ENCODE peak calls at places on chromosome 11, in four cellular contexts. One of them, this sample, is unnamed.

GRCh38 chr11:64850979-64851567 is 6.6 kb upstream of the CDC42BPG start:
- DNase-seq in activated CD4-positive, alpha-beta T cell treated with anti-CD3 and anti-CD28 coated beads for 24 hours: no peak
- DNase-seq in testis: no peak
- DNase-seq in ELR: peak
- DNase-seq in this sample: no peak

GRCh38 chr11:123616505-123617198 is 37.8 kb downstream of the SCN3B start:
- DNase-seq in ELR: no peak
- DNase-seq in testis: peak
- DNase-seq in activated CD4-positive, alpha-beta T cell treated with anti-CD3 and anti-CD28 coated beads for 24 hours: no peak
- DNase-seq in this sample: no peak

GRCh38 chr11:120881591-120881990 is 142.3 kb upstream of the TBCEL start:
- DNase-seq in ELR: no peak
- DNase-seq in activated CD4-positive, alpha-beta T cell treated with anti-CD3 and anti-CD28 coated beads for 24 hours: no peak
- DNase-seq in testis: no peak
- DNase-seq in this sample: no peak

GRCh38 chr11:123431619-123432018 is 1.6 kb downstream of the GRAMD1B start:
- DNase-seq in ELR: peak
- DNase-seq in testis: no peak
- DNase-seq in activated CD4-positive, alpha-beta T cell treated with anti-CD3 and anti-CD28 coated beads for 24 hours: no peak
- DNase-seq in this sample: no peak

GRCh38 chr11:129814244-129814992 is 1.2 kb upstream of the TMEM45B start:
- DNase-seq in ELR: no peak
- DNase-seq in activated CD4-positive, alpha-beta T cell treated with anti-CD3 and anti-CD28 coated beads for 24 hours: peak
- DNase-seq in testis: peak
- DNase-seq in this sample: no peak

GRCh38 chr11:131688056-131688693 is 317.8 kb downstream of the NTM start:
- DNase-seq in ELR: peak
- DNase-seq in testis: peak
- DNase-seq in activated CD4-positive, alpha-beta T cell treated with anti-CD3 and anti-CD28 coated beads for 24 hours: no peak
- DNase-seq in this sample: no peak

GRCh38 chr11:19474954-19475811 is 234.4 kb upstream of the E2F8 start:
- DNase-seq in ELR: no peak
- DNase-seq in activated CD4-positive, alpha-beta T cell treated with anti-CD3 and anti-CD28 coated beads for 24 hours: no peak
- DNase-seq in testis: no peak
- DNase-seq in this sample: no peak

GRCh38 chr11:65493367-65494176 is 5.3 kb upstream of the MALAT1 start:
- DNase-seq in testis: no peak
- DNase-seq in activated CD4-positive, alpha-beta T cell treated with anti-CD3 and anti-CD28 coated beads for 24 hours: no peak
- DNase-seq in ELR: peak
- DNase-seq in this sample: peak

GRCh38 chr11:92782806-92783205 is 186.6 kb upstream of the MTNR1B start:
- DNase-seq in testis: no peak
- DNase-seq in ELR: no peak
- DNase-seq in activated CD4-positive, alpha-beta T cell treated with anti-CD3 and anti-CD28 coated beads for 24 hours: no peak
- DNase-seq in this sample: no peak

GRCh38 chr11:57131080-57131790 is 50.5 kb upstream of the LRRC55 start:
- DNase-seq in ELR: peak
- DNase-seq in testis: peak
- DNase-seq in activated CD4-positive, alpha-beta T cell treated with anti-CD3 and anti-CD28 coated beads for 24 hours: no peak
- DNase-seq in this sample: no peak

GRCh38 chr11:72069787-72070251 is 10.5 kb downstream of the NUMA1 start:
- DNase-seq in activated CD4-positive, alpha-beta T cell treated with anti-CD3 and anti-CD28 coated beads for 24 hours: no peak
- DNase-seq in ELR: peak
- DNase-seq in testis: peak
- DNase-seq in this sample: no peak

GRCh38 chr11:66325140-66325754 is 8.4 kb upstream of the CD248 start:
- DNase-seq in activated CD4-positive, alpha-beta T cell treated with anti-CD3 and anti-CD28 coated beads for 24 hours: no peak
- DNase-seq in testis: no peak
- DNase-seq in ELR: no peak
- DNase-seq in this sample: no peak

GRCh38 chr11:32870676-32871075 is 21.9 kb upstream of the QSER1 start:
- DNase-seq in activated CD4-positive, alpha-beta T cell treated with anti-CD3 and anti-CD28 coated beads for 24 hours: no peak
- DNase-seq in ELR: peak
- DNase-seq in testis: no peak
- DNase-seq in this sample: no peak

GRCh38 chr11:842370-843002 is at the start of the genes POLR2L and TSPAN4:
- DNase-seq in testis: peak
- DNase-seq in ELR: peak
- DNase-seq in activated CD4-positive, alpha-beta T cell treated with anti-CD3 and anti-CD28 coated beads for 24 hours: peak
- DNase-seq in this sample: no peak

GRCh38 chr11:57150454-57150917 is 31.3 kb upstream of the LRRC55 start:
- DNase-seq in activated CD4-positive, alpha-beta T cell treated with anti-CD3 and anti-CD28 coated beads for 24 hours: no peak
- DNase-seq in testis: no peak
- DNase-seq in ELR: no peak
- DNase-seq in this sample: no peak

GRCh38 chr11:1736447-1736992 is 13.9 kb downstream of the IFITM10 start:
- DNase-seq in ELR: no peak
- DNase-seq in activated CD4-positive, alpha-beta T cell treated with anti-CD3 and anti-CD28 coated beads for 24 hours: no peak
- DNase-seq in testis: no peak
- DNase-seq in this sample: no peak

GRCh38 chr11:133541331-133542095 is 9.2 kb upstream of the OPCML start:
- DNase-seq in testis: no peak
- DNase-seq in activated CD4-positive, alpha-beta T cell treated with anti-CD3 and anti-CD28 coated beads for 24 hours: no peak
- DNase-seq in ELR: no peak
- DNase-seq in this sample: no peak

GRCh38 chr11:72792437-72793021 is 1.3 kb downstream of the STARD10 start:
- DNase-seq in ELR: no peak
- DNase-seq in testis: no peak
- DNase-seq in activated CD4-positive, alpha-beta T cell treated with anti-CD3 and anti-CD28 coated beads for 24 hours: no peak
- DNase-seq in this sample: no peak

GRCh38 chr11:50412832-50413231 is 380.2 kb downstream of the OR4C45 start:
- DNase-seq in ELR: no peak
- DNase-seq in testis: no peak
- DNase-seq in activated CD4-positive, alpha-beta T cell treated with anti-CD3 and anti-CD28 coated beads for 24 hours: no peak
- DNase-seq in this sample: no peak

GRCh38 chr11:84430661-84431060 is 1144.5 kb upstream of the CCDC90B start:
- DNase-seq in activated CD4-positive, alpha-beta T cell treated with anti-CD3 and anti-CD28 coated beads for 24 hours: no peak
- DNase-seq in ELR: no peak
- DNase-seq in testis: no peak
- DNase-seq in this sample: no peak

GRCh38 chr11:122440783-122441701 is 214.5 kb upstream of the UBASH3B start:
- DNase-seq in ELR: no peak
- DNase-seq in testis: peak
- DNase-seq in activated CD4-positive, alpha-beta T cell treated with anti-CD3 and anti-CD28 coated beads for 24 hours: no peak
- DNase-seq in this sample: no peak

GRCh38 chr11:10872097-10872496 is 14.2 kb upstream of the ZBED5 start:
- DNase-seq in testis: no peak
- DNase-seq in ELR: no peak
- DNase-seq in activated CD4-positive, alpha-beta T cell treated with anti-CD3 and anti-CD28 coated beads for 24 hours: no peak
- DNase-seq in this sample: no peak

GRCh38 chr11:96049426-96049825 is 125.5 kb upstream of the MTMR2 start:
- DNase-seq in activated CD4-positive, alpha-beta T cell treated with anti-CD3 and anti-CD28 coated beads for 24 hours: no peak
- DNase-seq in ELR: peak
- DNase-seq in testis: no peak
- DNase-seq in this sample: no peak

GRCh38 chr11:65522640-65523322 is 2.1 kb upstream of the SCYL1 start:
- DNase-seq in testis: no peak
- DNase-seq in activated CD4-positive, alpha-beta T cell treated with anti-CD3 and anti-CD28 coated beads for 24 hours: no peak
- DNase-seq in ELR: no peak
- DNase-seq in this sample: no peak

GRCh38 chr11:3150726-3151125 is 14.4 kb downstream of the OSBPL5 start:
- DNase-seq in testis: no peak
- DNase-seq in ELR: no peak
- DNase-seq in activated CD4-positive, alpha-beta T cell treated with anti-CD3 and anti-CD28 coated beads for 24 hours: no peak
- DNase-seq in this sample: no peak

GRCh38 chr11:69422645-69423044 is 58.8 kb upstream of the LINC01488 start:
- DNase-seq in activated CD4-positive, alpha-beta T cell treated with anti-CD3 and anti-CD28 coated beads for 24 hours: no peak
- DNase-seq in testis: no peak
- DNase-seq in ELR: no peak
- DNase-seq in this sample: no peak

GRCh38 chr11:1017269-1018005 is 19.1 kb downstream of the MUC6 start:
- DNase-seq in activated CD4-positive, alpha-beta T cell treated with anti-CD3 and anti-CD28 coated beads for 24 hours: no peak
- DNase-seq in testis: peak
- DNase-seq in ELR: peak
- DNase-seq in this sample: no peak

GRCh38 chr11:48090174-48090573 is 109.8 kb downstream of the PTPRJ start:
- DNase-seq in testis: no peak
- DNase-seq in activated CD4-positive, alpha-beta T cell treated with anti-CD3 and anti-CD28 coated beads for 24 hours: no peak
- DNase-seq in ELR: no peak
- DNase-seq in this sample: no peak

GRCh38 chr11:43573233-43573632 is 107.3 kb upstream of the HSD17B12 start:
- DNase-seq in activated CD4-positive, alpha-beta T cell treated with anti-CD3 and anti-CD28 coated beads for 24 hours: no peak
- DNase-seq in ELR: peak
- DNase-seq in testis: peak
- DNase-seq in this sample: no peak

GRCh38 chr11:125201525-125202121 is 37.1 kb downstream of the PKNOX2 start:
- DNase-seq in ELR: no peak
- DNase-seq in activated CD4-positive, alpha-beta T cell treated with anti-CD3 and anti-CD28 coated beads for 24 hours: no peak
- DNase-seq in testis: no peak
- DNase-seq in this sample: no peak

GRCh38 chr11:8080674-8081590 is at the start of gene TUB:
- DNase-seq in ELR: peak
- DNase-seq in testis: peak
- DNase-seq in activated CD4-positive, alpha-beta T cell treated with anti-CD3 and anti-CD28 coated beads for 24 hours: no peak
- DNase-seq in this sample: no peak

GRCh38 chr11:64898541-64898940 is 18.5 kb downstream of the ATG2A start:
- DNase-seq in testis: no peak
- DNase-seq in ELR: no peak
- DNase-seq in activated CD4-positive, alpha-beta T cell treated with anti-CD3 and anti-CD28 coated beads for 24 hours: no peak
- DNase-seq in this sample: no peak

GRCh38 chr11:6650980-6651379 is 4.6 kb downstream of the DCHS1 start:
- DNase-seq in testis: no peak
- DNase-seq in activated CD4-positive, alpha-beta T cell treated with anti-CD3 and anti-CD28 coated beads for 24 hours: no peak
- DNase-seq in ELR: peak
- DNase-seq in this sample: no peak

GRCh38 chr11:26149585-26149984 is 182.3 kb upstream of the ANO3 start:
- DNase-seq in testis: peak
- DNase-seq in ELR: no peak
- DNase-seq in activated CD4-positive, alpha-beta T cell treated with anti-CD3 and anti-CD28 coated beads for 24 hours: no peak
- DNase-seq in this sample: no peak

GRCh38 chr11:57781529-57781943 is 19.9 kb downstream of the CTNND1 start:
- DNase-seq in activated CD4-positive, alpha-beta T cell treated with anti-CD3 and anti-CD28 coated beads for 24 hours: no peak
- DNase-seq in testis: peak
- DNase-seq in ELR: no peak
- DNase-seq in this sample: no peak

GRCh38 chr11:7688238-7688826 is 15.0 kb upstream of the CYB5R2 start:
- DNase-seq in testis: no peak
- DNase-seq in activated CD4-positive, alpha-beta T cell treated with anti-CD3 and anti-CD28 coated beads for 24 hours: no peak
- DNase-seq in ELR: peak
- DNase-seq in this sample: no peak

GRCh38 chr11:10499452-10500262 is 41.3 kb downstream of the RNF141 start:
- DNase-seq in testis: no peak
- DNase-seq in ELR: no peak
- DNase-seq in activated CD4-positive, alpha-beta T cell treated with anti-CD3 and anti-CD28 coated beads for 24 hours: no peak
- DNase-seq in this sample: no peak

GRCh38 chr11:130737041-130737830 is 179.0 kb downstream of the SNX19 start:
- DNase-seq in activated CD4-positive, alpha-beta T cell treated with anti-CD3 and anti-CD28 coated beads for 24 hours: no peak
- DNase-seq in testis: no peak
- DNase-seq in ELR: no peak
- DNase-seq in this sample: no peak

GRCh38 chr11:92048415-92048814 is 176.2 kb upstream of the FAT3 start:
- DNase-seq in testis: no peak
- DNase-seq in ELR: no peak
- DNase-seq in activated CD4-positive, alpha-beta T cell treated with anti-CD3 and anti-CD28 coated beads for 24 hours: no peak
- DNase-seq in this sample: no peak

GRCh38 chr11:2886191-2886894 is 768 bp upstream of the CDKN1C start:
- DNase-seq in testis: no peak
- DNase-seq in ELR: no peak
- DNase-seq in activated CD4-positive, alpha-beta T cell treated with anti-CD3 and anti-CD28 coated beads for 24 hours: no peak
- DNase-seq in this sample: no peak

This sample was measured in AG04449.